ENCODE peak calls at places on chromosomes 11 and 22, in four cellular contexts. G, W, S and E are unnamed samples.

GRCh38 chr22:21455334-21456089 is 11.7 kb upstream of the TMEM191C start:
- DNase-seq in G (no peak), W (no peak), S (no peak), E (no peak)

GRCh38 chr11:86672007-86672621 is at the start of gene ME3:
- DNase-seq in G (peak), W (peak), S (peak), E (peak)

GRCh38 chr11:6251120-6251733 is 8.4 kb upstream of the CCKBR start:
- DNase-seq in G (peak), W (peak), S (no peak), E (peak)

GRCh38 chr11:126079640-126080205 is 17.1 kb upstream of the CDON start:
- DNase-seq in G (no peak), W (no peak), S (no peak), E (no peak)

GRCh38 chr11:125036933-125037332 is 26.2 kb upstream of the SLC37A2 start:
- DNase-seq in G (no peak), W (no peak), S (no peak), E (no peak)

GRCh38 chr11:11057472-11057854 is 199.6 kb upstream of the ZBED5 start:
- DNase-seq in G (no peak), W (no peak), S (no peak), E (no peak)

GRCh38 chr11:65423516-65424199 is 1.1 kb downstream of the NEAT1 start:
- DNase-seq in G (peak), W (no peak), S (no peak), E (no peak)

GRCh38 chr22:41620646-41621098 is at the start of gene DESI1:
- DNase-seq in G (no peak), W (peak), S (no peak), E (no peak)

GRCh38 chr22:44037519-44038370 is 13.6 kb downstream of the PARVB start:
- DNase-seq in G (no peak), W (peak), S (no peak), E (no peak)

GRCh38 chr11:699753-700152 is 4.1 kb downstream of the TMEM80 start:
- DNase-seq in G (no peak), W (no peak), S (no peak), E (no peak)

GRCh38 chr11:64220271-64220670 is 5.7 kb downstream of the TRPT1 start:
- DNase-seq in G (no peak), W (no peak), S (no peak), E (no peak)

GRCh38 chr11:113389288-113389687 is 1.7 kb downstream of the ANKK1 start:
- DNase-seq in G (no peak), W (no peak), S (no peak), E (no peak)

GRCh38 chr11:131534611-131535010 is 164.2 kb downstream of the NTM start:
- DNase-seq in G (no peak), W (no peak), S (no peak), E (no peak)

GRCh38 chr11:116482716-116483115 is 290.1 kb downstream of the BUD13 start:
- DNase-seq in G (no peak), W (no peak), S (no peak), E (no peak)

GRCh38 chr22:20110359-20110985 is 5.4 kb upstream of the RANBP1 start:
- DNase-seq in G (no peak), W (no peak), S (no peak), E (no peak)

GRCh38 chr11:116641561-116642045 is 131.2 kb downstream of the BUD13 start:
- DNase-seq in G (peak), W (peak), S (no peak), E (peak)

GRCh38 chr11:68275721-68276488 is 4.1 kb upstream of the C11orf24 start:
- DNase-seq in G (no peak), W (peak), S (no peak), E (no peak)

GRCh38 chr11:66579017-66579606 is 10.7 kb upstream of the CTSF start:
- DNase-seq in G (peak), W (peak), S (peak), E (peak)

GRCh38 chr11:9473408-9473807 is 12.6 kb downstream of the ZNF143 start:
- DNase-seq in G (no peak), W (no peak), S (no peak), E (no peak)

GRCh38 chr11:94183886-94184264 is 55.2 kb downstream of the PANX1 start:
- DNase-seq in G (peak), W (peak), S (peak), E (peak)

GRCh38 chr11:46055371-46055770 is 65.9 kb downstream of the PHF21A start:
- DNase-seq in G (no peak), W (no peak), S (no peak), E (no peak)

GRCh38 chr11:95500466-95500865 is 269.5 kb upstream of the SESN3 start:
- DNase-seq in G (no peak), W (no peak), S (no peak), E (no peak)

GRCh38 chr11:133681901-133682300 is 149.6 kb upstream of the OPCML start:
- DNase-seq in G (no peak), W (no peak), S (no peak), E (no peak)

GRCh38 chr11:20084921-20085814 is 75.1 kb downstream of the DBX1 start:
- DNase-seq in G (no peak), W (no peak), S (no peak), E (no peak)

GRCh38 chr22:42296381-42296853 is 26.0 kb upstream of the TCF20 start:
- DNase-seq in G (peak), W (no peak), S (no peak), E (no peak)

GRCh38 chr22:27401321-27401720 is 400.2 kb downstream of the MN1 start:
- DNase-seq in G (no peak), W (no peak), S (no peak), E (no peak)

GRCh38 chr11:121035169-121035755 is 11.4 kb downstream of the TBCEL start:
- DNase-seq in G (no peak), W (no peak), S (no peak), E (no peak)

GRCh38 chr22:33274214-33274828 is 216.1 kb upstream of the SYN3 start:
- DNase-seq in G (no peak), W (no peak), S (no peak), E (no peak)
- TF ChIP-seq CTCF in G (no peak), W (peak), S (peak), E (peak)

DNA sequence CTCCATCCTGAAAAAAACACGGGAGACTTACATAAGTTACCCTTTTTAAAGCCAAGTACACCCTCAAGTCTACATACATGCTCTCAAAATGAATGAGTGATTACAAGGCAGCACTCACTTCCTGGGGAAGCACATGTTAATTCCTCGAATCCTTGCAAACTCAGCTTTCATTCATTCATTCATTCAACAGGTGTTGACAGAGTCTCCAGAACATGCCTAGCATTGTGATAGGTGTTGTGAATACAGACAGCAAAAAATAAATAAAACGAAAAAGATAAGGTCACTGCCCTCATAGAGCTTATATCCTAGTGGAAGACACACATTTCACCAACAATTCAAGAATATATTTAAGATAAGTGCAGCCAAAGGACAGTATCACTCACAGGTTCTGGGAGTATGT is 19.7 kb downstream of the MPPED2 start:
- DNase-seq in G (no peak), W (no peak), S (no peak), E (no peak)
- TF ChIP-seq CTCF in G (no peak), W (no peak), S (no peak), E (no peak)

GRCh38 chr11:128776434-128777284 is 82.8 kb downstream of the FLI1 start:
- DNase-seq in G (peak), W (peak), S (peak), E (peak)
- TF ChIP-seq CTCF in G (peak), W (peak), S (peak), E (peak)

DNA sequence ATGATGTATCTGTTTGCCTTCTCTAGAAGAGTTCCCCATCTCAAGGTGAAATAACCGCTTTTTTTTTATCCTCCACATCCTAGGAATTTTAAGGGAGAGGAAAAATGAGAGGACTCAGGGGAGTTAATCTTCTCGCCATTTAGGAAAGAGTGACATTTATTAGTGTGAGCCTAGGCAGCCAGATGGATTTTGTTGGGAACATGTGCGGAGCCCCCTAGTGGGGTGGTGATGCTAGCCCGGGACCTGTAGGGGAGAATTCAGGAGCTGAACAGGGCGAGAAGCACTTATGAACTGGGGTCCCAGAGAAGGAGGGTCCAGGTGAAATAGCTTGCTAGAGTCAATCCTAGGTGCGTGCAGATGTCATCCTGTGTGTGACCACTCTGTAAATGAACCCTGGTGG is 10.7 kb downstream of the IL17RA start:
- DNase-seq in G (no peak), W (no peak), S (no peak), E (no peak)
- TF ChIP-seq CTCF in G (no peak), W (no peak), S (no peak), E (peak)

DNA sequence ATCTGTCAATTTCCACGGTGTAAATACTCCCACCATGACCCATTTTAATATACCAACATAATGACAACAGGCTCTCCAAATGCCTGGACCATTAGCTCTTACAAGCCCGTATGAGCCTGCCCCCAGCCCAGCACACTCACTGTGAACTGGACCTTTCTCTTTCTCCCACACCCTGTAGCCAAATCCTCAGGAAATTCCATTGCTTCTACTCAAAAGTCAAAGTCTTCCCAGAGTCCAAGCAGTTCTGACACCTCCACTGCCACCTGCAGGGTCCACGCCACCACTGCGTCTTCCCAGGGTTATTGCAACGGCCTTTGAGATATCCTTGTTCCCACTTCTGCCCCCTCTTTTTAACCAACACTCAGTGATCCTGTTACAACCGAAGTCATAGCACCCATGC is 110.1 kb upstream of the ASPHD2 start:
- DNase-seq in G (no peak), W (no peak), S (no peak), E (no peak)
- TF ChIP-seq CTCF in G (no peak), W (no peak), S (no peak), E (no peak)

GRCh38 chr11:118526688-118527087 is 586 bp upstream of the TTC36 start:
- DNase-seq in G (no peak), W (no peak), S (no peak), E (no peak)

GRCh38 chr11:118521892-118522311 is 5.4 kb upstream of the TTC36 start:
- DNase-seq in G (no peak), W (no peak), S (no peak), E (no peak)

GRCh38 chr11:118524757-118525465 is 2.4 kb upstream of the TTC36 start:
- DNase-seq in G (no peak), W (no peak), S (no peak), E (no peak)

GRCh38 chr11:118522571-118523072 is 4.7 kb upstream of the TTC36 start:
- DNase-seq in G (no peak), W (peak), S (no peak), E (no peak)

GRCh38 chr11:118524356-118524755 is 2.9 kb upstream of the TTC36 start:
- DNase-seq in G (no peak), W (no peak), S (no peak), E (no peak)
- TF ChIP-seq CTCF in G (no peak), W (no peak), S (no peak), E (no peak)

GRCh38 chr11:2927851-2928604 is 1.2 kb downstream of the PHLDA2 start:
- DNase-seq in G (no peak), W (no peak), S (no peak), E (no peak)
- TF ChIP-seq CTCF in G (no peak), W (no peak), S (no peak), E (no peak)

GRCh38 chr11:76248210-76248609 is 41.9 kb upstream of the WNT11 start:
- DNase-seq in G (no peak), W (no peak), S (no peak), E (no peak)
- TF ChIP-seq CTCF in G (no peak), W (no peak), S (no peak), E (peak)

GRCh38 chr11:36155301-36155700 is 133.9 kb downstream of the COMMD9 start:
- DNase-seq in G (no peak), W (no peak), S (no peak), E (no peak)

GRCh38 chr11:36157151-36157519 is 132.1 kb downstream of the COMMD9 start:
- DNase-seq in G (no peak), W (no peak), S (no peak), E (no peak)

GRCh38 chr11:36153581-36153980 is 135.6 kb downstream of the COMMD9 start:
- DNase-seq in G (no peak), W (no peak), S (no peak), E (no peak)

GRCh38 chr11:36156486-36157150 is 132.6 kb downstream of the COMMD9 start:
- DNase-seq in G (no peak), W (no peak), S (no peak), E (no peak)

GRCh38 chr11:36155770-36156485 is 133.3 kb downstream of the COMMD9 start:
- DNase-seq in G (no peak), W (no peak), S (no peak), E (no peak)
- TF ChIP-seq CTCF in G (no peak), W (no peak), S (no peak), E (no peak)

DNA sequence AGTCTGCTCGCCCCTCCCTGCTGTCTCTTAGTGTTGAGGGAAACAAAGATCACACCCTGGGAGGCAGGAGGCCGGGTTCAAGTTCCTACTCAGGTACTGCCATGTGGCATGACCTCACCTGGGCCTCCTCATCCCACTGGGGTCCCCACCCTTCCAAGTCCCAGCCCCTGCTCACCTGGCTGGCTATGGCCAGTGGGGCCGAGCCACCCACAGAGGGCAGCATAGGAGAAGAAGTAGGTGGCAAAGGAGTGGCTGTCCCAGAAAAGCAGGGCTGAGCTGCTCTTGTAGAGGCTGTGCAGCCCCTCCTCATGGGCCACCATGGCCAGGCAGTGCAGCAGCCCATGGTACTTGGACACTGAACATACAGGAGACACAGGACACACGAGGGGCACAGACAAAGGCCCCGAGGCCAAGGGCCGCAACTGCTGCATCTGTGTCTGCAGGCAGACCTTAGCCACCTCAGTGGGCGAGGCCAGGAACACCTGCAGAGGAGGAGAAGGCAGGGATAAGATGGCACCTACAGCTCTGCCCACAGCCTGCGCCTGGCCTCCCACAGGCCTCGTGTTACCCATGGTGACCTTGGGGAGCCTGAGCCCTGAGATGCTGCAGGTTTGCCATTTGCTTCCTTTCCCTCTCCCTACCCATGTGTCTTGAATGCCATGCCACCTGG is 50.6 kb upstream of the MPEG1 start:
- DNase-seq in G (peak), W (peak), S (no peak), E (no peak)
- TF ChIP-seq CTCF in G (peak), W (peak), S (no peak), E (peak)